ENCODE peak calls at places on chromosomes 4 and X, in seven cellular contexts. M is GM23338; L is body of pancreas; X is stimulated activated CD4-positive, alpha-beta T cell treated with anti-CD3 and anti-CD28 coated beads, TNF-alpha, amount 100 ng/mL, for 4 hours; D is T follicular helper cell; W is activated gamma-delta T cell treated with Interleukin-2 at 50 U/mL for 16 hours; G is head of caudate nucleus. A is an unnamed sample.

GRCh38 chr4:26028793-26029511 is 114.9 kb downstream of the SMIM20 start:
- DNase-seq in M (peak), L (peak), X (peak), D (peak), W (peak), G (peak), A (peak)

GRCh38 chr4:113433536-113434246 is 327.8 kb downstream of the CAMK2D start:
- DNase-seq in M (no peak), L (no peak), X (no peak), D (no peak), W (no peak), G (no peak), A (no peak)

GRCh38 chrX:119003462-119003861 is 29.0 kb downstream of the LONRF3 start:
- DNase-seq in M (no peak), L (no peak), X (no peak), D (no peak), W (no peak), G (no peak), A (no peak)

GRCh38 chrX:50618788-50619558 is 148.3 kb upstream of the DGKK start:
- DNase-seq in M (peak), L (no peak), X (no peak), D (no peak), W (no peak), G (no peak), A (no peak)

GRCh38 chr4:1177274-1178141 is 5.1 kb upstream of the SPON2 start:
- DNase-seq in M (no peak), L (no peak), X (no peak), D (no peak), W (peak), G (no peak), A (no peak)

GRCh38 chr4:8580321-8581093 is at the start of gene GPR78:
- DNase-seq in M (peak), L (peak), X (no peak), D (no peak), W (no peak), G (no peak), A (no peak)

GRCh38 chrX:139530550-139530949 is at the start of gene F9:
- DNase-seq in M (no peak), L (no peak), X (no peak), D (no peak), W (no peak), G (no peak), A (no peak)

GRCh38 chr4:105399535-105400161 is 74.2 kb downstream of the PPA2 start:
- DNase-seq in M (no peak), L (no peak), X (no peak), D (no peak), W (no peak), G (no peak), A (no peak)